ENCODE peak calls at places on chromosomes 2 and 18, in six cellular contexts. P, Y, J, R, Z and W are unnamed samples.

GRCh38 chr2:38394903-38395341 is 17.8 kb upstream of the ATL2 start:
- DNase-seq in P (no peak), J (peak), Y (no peak), Z (no peak), R (peak), W (no peak)

GRCh38 chr2:96923810-96924774 is 54.2 kb upstream of the SEMA4C start:
- DNase-seq in P (no peak), J (no peak), Z (no peak), R (no peak), Y (no peak), W (no peak)

GRCh38 chr2:60260646-60261296 is 292.7 kb downstream of the BCL11A start:
- DNase-seq in J (no peak), P (no peak), R (no peak), Z (no peak), Y (no peak), W (no peak)

GRCh38 chr18:77702686-77703085 is 453.0 kb downstream of the GALR1 start:
- DNase-seq in Y (peak), J (peak), Z (peak), R (peak), P (no peak), W (no peak)

GRCh38 chr2:44433841-44434240 is 72.1 kb downstream of the CAMKMT start:
- DNase-seq in Y (no peak), P (no peak), R (peak), J (no peak), Z (no peak), W (no peak)

GRCh38 chr2:96359310-96359709 is 23.7 kb downstream of the NCAPH start:
- DNase-seq in Y (no peak), J (peak), Z (no peak), R (no peak), P (no peak), W (no peak)

GRCh38 chr2:27903649-27904544 is 13.4 kb downstream of the BABAM2 start:
- DNase-seq in Z (peak), Y (no peak), R (peak), J (no peak), P (no peak), W (no peak)

GRCh38 chr2:11896386-11896785 is 150.0 kb downstream of the LPIN1 start:
- DNase-seq in R (peak), J (no peak), Y (no peak), P (no peak), Z (no peak), W (no peak)

GRCh38 chr18:50706199-50706598 is 113.6 kb downstream of the MRO start:
- DNase-seq in R (no peak), P (no peak), Y (no peak), Z (no peak), J (no peak), W (no peak)

GRCh38 chr2:207683879-207684627 is 27.4 kb upstream of the CCNYL1 start:
- DNase-seq in P (no peak), Y (peak), Z (peak), J (no peak), R (peak), W (no peak)

GRCh38 chr18:48655460-48655859 is 116.6 kb downstream of the CTIF start:
- DNase-seq in Z (no peak), J (no peak), R (no peak), P (no peak), Y (no peak), W (no peak)

GRCh38 chr18:59959606-59960005 is 59.8 kb downstream of the PMAIP1 start:
- DNase-seq in Z (no peak), Y (no peak), J (peak), P (no peak), R (no peak), W (no peak)

GRCh38 chr2:180983468-180984388 is 3.3 kb downstream of the UBE2E3 start:
- DNase-seq in R (peak), Z (peak), J (peak), P (peak), Y (peak), W (no peak)

GRCh38 chr2:235162544-235163197 is 210.9 kb downstream of the SH3BP4 start:
- DNase-seq in Z (peak), J (no peak), R (peak), Y (no peak), P (no peak), W (no peak)

GRCh38 chr18:69444221-69444620 is 43.5 kb downstream of the DOK6 start:
- DNase-seq in P (no peak), J (no peak), Y (no peak), R (peak), Z (peak), W (no peak)

GRCh38 chr2:237998530-237998929 is 31.7 kb downstream of the UBE2F start:
- DNase-seq in R (peak), J (peak), Y (no peak), P (peak), Z (no peak), W (no peak)

GRCh38 chr2:15111718-15112117 is 449.4 kb downstream of the NBAS start:
- DNase-seq in Y (no peak), J (no peak), R (no peak), Z (no peak), P (no peak), W (no peak)

GRCh38 chr2:182068811-182069210 is 83.2 kb downstream of the PPP1R1C start:
- DNase-seq in Z (no peak), J (no peak), P (no peak), R (peak), Y (no peak), W (no peak)

GRCh38 chr2:206584323-206585116 is 57.8 kb upstream of the FAM237A start:
- DNase-seq in Z (no peak), Y (no peak), P (no peak), R (no peak), J (no peak), W (no peak)

GRCh38 chr2:238235331-238235732 is 4.5 kb downstream of the HES6 start:
- DNase-seq in R (peak), J (no peak), Z (peak), P (peak), Y (no peak), W (no peak)

GRCh38 chr2:135238651-135239050 is 186.6 kb downstream of the RAB3GAP1 start:
- DNase-seq in J (no peak), R (no peak), P (no peak), Z (no peak), Y (no peak), W (no peak)
- TF ChIP-seq CTCF in J (no peak), R (no peak), P (no peak), Z (no peak), Y (no peak), W (no peak)

DNA sequence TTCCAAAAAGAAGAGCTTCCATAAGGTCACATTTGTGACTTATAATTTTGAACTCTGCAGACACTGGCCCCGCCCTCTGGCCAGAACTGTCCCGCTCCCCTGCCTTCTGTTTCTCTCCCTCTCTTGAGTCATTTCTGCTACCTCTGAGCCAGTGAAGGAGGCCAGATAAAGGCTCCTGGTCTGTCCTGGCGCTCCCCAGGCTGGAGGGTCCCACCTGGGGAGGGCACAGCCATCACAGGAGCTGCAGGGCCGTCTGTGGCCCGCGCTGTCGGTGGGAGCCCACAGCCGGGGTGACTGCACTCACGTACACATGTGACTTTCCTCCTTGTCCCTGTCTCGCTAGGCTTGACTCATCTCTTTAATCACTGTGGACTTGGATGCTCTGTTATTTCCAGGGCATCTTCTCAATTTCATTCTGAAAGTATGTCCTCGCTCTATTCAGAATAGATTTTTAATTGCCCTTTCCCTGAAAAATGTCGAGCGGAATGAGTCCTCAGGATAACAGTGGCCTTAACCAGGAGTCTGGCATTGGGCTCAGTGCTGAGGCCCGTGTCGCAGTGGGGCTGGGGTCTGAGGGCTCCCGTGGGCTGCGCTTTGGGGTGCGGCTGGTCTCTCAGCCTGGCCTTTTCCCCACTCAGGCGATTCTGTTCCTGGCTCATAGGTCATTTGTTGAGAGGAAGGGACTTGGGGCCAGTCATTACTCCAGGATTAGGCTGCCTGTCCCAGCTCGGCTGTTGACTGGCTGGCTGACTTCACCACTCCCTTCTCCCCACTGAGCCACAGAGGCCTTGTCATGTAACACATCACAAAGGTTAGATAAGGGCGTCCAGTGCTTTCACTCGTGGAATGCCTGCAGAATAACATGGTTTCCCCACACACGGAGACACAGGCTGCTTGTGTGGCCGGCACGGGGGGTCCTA is 34.5 kb downstream of the KLHL29 start:
- DNase-seq in Y (no peak), J (no peak), Z (no peak), R (peak), P (no peak), W (no peak)
- TF ChIP-seq CTCF in Y (no peak), J (no peak), Z (no peak), R (no peak), P (no peak), W (no peak)

GRCh38 chr2:67237288-67237687 is 159.8 kb upstream of the ETAA1 start:
- DNase-seq in R (no peak), Y (no peak), Z (no peak), J (no peak), P (no peak), W (no peak)
- TF ChIP-seq CTCF in R (peak), Y (no peak), Z (no peak), J (no peak), P (no peak), W (no peak)

GRCh38 chr2:218072478-218073024 is 3.5 kb downstream of the RUFY4 start:
- DNase-seq in Z (no peak), Y (no peak), P (no peak), R (no peak), J (no peak), W (no peak)

GRCh38 chr2:218073185-218073584 is 4.1 kb downstream of the RUFY4 start:
- DNase-seq in P (no peak), R (no peak), Y (no peak), Z (no peak), J (no peak), W (no peak)

GRCh38 chr2:218072002-218072401 is 2.9 kb downstream of the RUFY4 start:
- DNase-seq in J (no peak), R (no peak), P (no peak), Y (no peak), Z (no peak), W (no peak)

GRCh38 chr2:218075975-218076811 is 7.1 kb downstream of the RUFY4 start:
- DNase-seq in P (no peak), Z (no peak), R (no peak), Y (no peak), J (no peak), W (no peak)

GRCh38 chr2:218074031-218074430 is 5.0 kb downstream of the RUFY4 start:
- DNase-seq in R (no peak), Y (peak), J (peak), Z (no peak), P (peak), W (no peak)
- TF ChIP-seq CTCF in R (peak), Y (peak), J (peak), Z (peak), P (peak), W (no peak)

GRCh38 chr2:145919507-145919906 is 1399.6 kb upstream of the ZEB2 start:
- DNase-seq in R (no peak), J (no peak), Z (peak), P (no peak), Y (no peak), W (no peak)
- TF ChIP-seq CTCF in R (peak), J (no peak), Z (no peak), P (no peak), Y (peak), W (no peak)

GRCh38 chr2:8882094-8882493 is 44.7 kb upstream of the KIDINS220 start:
- DNase-seq in Z (peak), Y (no peak), R (peak), P (no peak), J (peak), W (no peak)
- TF ChIP-seq CTCF in Z (peak), Y (peak), R (peak), P (no peak), J (no peak), W (no peak)

GRCh38 chr2:108182489-108182888 is 57.3 kb upstream of the SULT1C3 start:
- DNase-seq in Z (no peak), R (peak), Y (no peak), J (peak), P (no peak), W (no peak)

GRCh38 chr2:108189316-108189715 is 50.5 kb upstream of the SULT1C3 start:
- DNase-seq in P (no peak), Y (no peak), R (peak), J (no peak), Z (no peak), W (no peak)

GRCh38 chr2:108184421-108184820 is 55.3 kb upstream of the SULT1C3 start:
- DNase-seq in Y (no peak), J (peak), Z (peak), P (no peak), R (peak), W (no peak)
- TF ChIP-seq CTCF in Y (peak), J (peak), Z (peak), P (peak), R (peak), W (no peak)

GRCh38 chr2:191302459-191303155 is 57.4 kb downstream of the MYO1B start:
- DNase-seq in Z (no peak), J (peak), Y (peak), R (no peak), P (peak), W (no peak)
- TF ChIP-seq CTCF in Z (no peak), J (peak), Y (peak), R (peak), P (no peak), W (no peak)

DNA sequence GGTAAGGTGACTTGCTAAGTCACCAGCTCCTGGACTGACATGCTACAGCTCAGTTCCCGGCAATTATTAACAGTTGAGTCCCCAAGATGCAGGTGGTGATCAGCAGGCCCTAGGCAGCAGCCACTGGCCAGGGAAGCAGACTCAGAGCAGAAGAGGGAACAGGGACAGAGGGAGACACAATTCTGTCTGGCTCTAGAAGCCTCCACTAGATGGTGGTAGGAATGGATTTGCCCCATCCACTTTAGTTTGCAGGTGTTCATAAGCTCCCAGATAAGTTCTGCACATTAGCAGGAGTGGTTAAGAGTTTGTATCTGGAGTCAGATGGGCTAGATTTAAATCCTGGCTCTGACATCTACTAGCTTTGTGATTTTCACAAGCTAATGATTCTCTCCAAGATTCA is 25.5 kb upstream of the SLC1A4 start:
- DNase-seq in P (no peak), Z (no peak), R (no peak), Y (no peak), J (no peak), W (no peak)
- TF ChIP-seq CTCF in P (no peak), Z (no peak), R (no peak), Y (no peak), J (no peak), W (no peak)

DNA sequence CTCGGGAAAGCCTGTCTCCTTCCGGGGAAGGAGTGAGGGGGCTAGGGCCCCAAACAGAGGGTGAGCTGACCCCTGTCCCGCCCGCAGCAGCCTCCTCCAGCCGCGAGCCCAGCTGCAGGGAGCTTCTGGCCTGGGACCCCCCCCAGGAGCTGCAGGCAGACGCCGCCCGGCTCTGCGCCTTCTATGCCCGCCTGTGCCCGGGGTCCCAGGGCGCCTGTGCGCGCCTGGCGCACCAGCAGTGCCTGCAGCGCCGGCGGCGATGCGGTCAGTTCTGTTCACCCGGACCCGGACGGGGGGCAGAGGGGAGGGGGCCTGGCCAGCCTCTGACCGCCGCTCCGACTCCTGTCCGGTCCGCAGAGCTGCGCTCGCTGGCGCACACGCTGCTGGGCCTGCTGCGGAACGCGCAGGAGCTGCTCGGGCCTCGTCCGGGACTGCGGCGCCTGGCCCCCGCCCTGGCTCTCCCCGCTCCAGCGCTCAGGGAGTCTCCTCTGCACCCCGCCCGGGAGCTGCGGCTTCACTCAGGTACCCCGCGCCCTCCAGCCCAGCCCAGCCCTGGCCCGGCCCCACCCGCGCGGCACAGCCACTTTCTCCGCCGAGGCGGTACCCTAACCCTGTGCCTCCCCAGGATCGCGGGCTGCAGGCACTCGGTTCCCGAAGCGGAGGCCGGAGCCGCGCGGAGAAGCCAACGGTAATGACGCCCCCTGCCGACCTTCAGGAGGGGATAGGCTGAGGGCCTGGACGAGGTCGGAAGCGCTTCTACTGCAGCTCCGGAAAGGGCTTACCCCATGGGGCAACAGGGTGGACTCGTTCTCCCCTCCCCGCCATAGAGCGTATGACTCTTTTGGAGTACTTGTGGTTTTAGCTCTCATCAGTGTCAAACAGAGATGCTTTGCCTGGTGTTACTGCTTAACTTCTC is 2.0 kb upstream of the CHRND start:
- DNase-seq in R (peak), Y (peak), J (peak), P (no peak), Z (peak), W (no peak)
- TF ChIP-seq CTCF in R (peak), Y (peak), J (peak), P (peak), Z (no peak), W (no peak)